ENCODE peak calls at places on chromosomes 5 and 9, in four cellular contexts. O is fibroblast of pulmonary artery, V is caudate nucleus, P is HAP-1. J is an unnamed sample.

GRCh38 chr5:111869681-111870080 is 112.7 kb upstream of the NREP start:
- DNase-seq in O (peak; percentile 51), V (no peak), P (no peak), J (no peak)

GRCh38 chr5:94403483-94403882 is 214.9 kb downstream of the KIAA0825 start:
- DNase-seq in O (no peak), V (no peak), P (no peak), J (no peak)

GRCh38 chr9:73038089-73038509 is 85.2 kb upstream of the ALDH1A1 start:
- DNase-seq in O (no peak), V (no peak), P (no peak), J (no peak)

GRCh38 chr5:76818844-76819831 is at the start of gene F2RL1:
- DNase-seq in O (peak; percentile 75), V (no peak), P (peak; percentile 87), J (peak; percentile 79)

GRCh38 chr5:78287169-78287568 is 7.3 kb downstream of the AP3B1 start:
- DNase-seq in O (no peak), V (no peak), P (no peak), J (no peak)

GRCh38 chr5:109805882-109806281 is 116.2 kb downstream of the MAN2A1 start:
- DNase-seq in O (no peak), V (no peak), P (no peak), J (no peak)

GRCh38 chr5:5572010-5572982 is 149.8 kb downstream of the ICE1 start:
- DNase-seq in O (no peak), V (no peak), P (no peak), J (no peak)

GRCh38 chr5:139105621-139106071 is 92.5 kb downstream of the SIL1 start:
- DNase-seq in O (no peak), V (peak; percentile 32), P (no peak), J (peak; percentile 91)

GRCh38 chr5:66989286-66989685 is 207.3 kb downstream of the CD180 start:
- DNase-seq in O (no peak), V (no peak), P (no peak), J (no peak)

GRCh38 chr5:56819027-56819881 is 3.9 kb downstream of the MAP3K1 start:
- DNase-seq in O (no peak), V (no peak), P (no peak), J (no peak)

GRCh38 chr5:128566170-128566569 is 28.1 kb upstream of the FBN2 start:
- DNase-seq in O (no peak), V (no peak), P (no peak), J (no peak)

GRCh38 chr5:6686916-6687409 is 26.3 kb upstream of the TENT4A start:
- DNase-seq in O (peak; percentile 70), V (no peak), P (peak; percentile 21), J (no peak)

GRCh38 chr9:37104183-37104889 is 16.0 kb upstream of the ZCCHC7 start:
- DNase-seq in O (peak; percentile 77), V (no peak), P (no peak), J (no peak)

GRCh38 chr5:67305401-67305800 is 108.8 kb upstream of the CD180 start:
- DNase-seq in O (no peak), V (no peak), P (no peak), J (no peak)

GRCh38 chr9:5231212-5231611 is at the start of gene INSL4:
- DNase-seq in O (no peak), V (no peak), P (no peak), J (no peak)

GRCh38 chr5:150492621-150493020 is 15.3 kb upstream of the NDST1 start:
- DNase-seq in O (no peak), V (no peak), P (no peak), J (no peak)

GRCh38 chr9:101449071-101449721 is 13.6 kb upstream of the ALDOB start:
- DNase-seq in O (peak; percentile 59), V (peak; percentile 80), P (peak; percentile 61), J (peak; percentile 82)

GRCh38 chr9:124849801-124850200 is 3.5 kb upstream of the WDR38 start:
- DNase-seq in O (peak; percentile 93), V (no peak), P (no peak), J (no peak)

GRCh38 chr5:179716286-179716685 is 16.3 kb upstream of the MAML1 start:
- DNase-seq in O (no peak), V (no peak), P (no peak), J (no peak)

GRCh38 chr9:137218754-137219271 is 3.2 kb downstream of the RNF208 start:
- DNase-seq in O (peak; percentile 60), V (no peak), P (no peak), J (no peak)

GRCh38 chr5:56195016-56195415 is 38.1 kb downstream of the ANKRD55 start:
- DNase-seq in O (no peak), V (no peak), P (no peak), J (no peak)

GRCh38 chr5:18314192-18314778 is 680.0 kb downstream of the TAF11L14 start:
- DNase-seq in O (peak; percentile 46), V (no peak), P (peak; percentile 23), J (peak; percentile 26)

GRCh38 chr9:27732494-27732893 is 159.2 kb upstream of the C9orf72 start:
- DNase-seq in O (no peak), V (no peak), P (no peak), J (no peak)

GRCh38 chr5:170437621-170438375 is 48.6 kb upstream of the KCNMB1 start:
- DNase-seq in O (no peak), V (no peak), P (no peak), J (no peak)

GRCh38 chr9:92763721-92764380 is 782 bp downstream of the BICD2 start:
- DNase-seq in O (no peak), V (no peak), P (no peak), J (no peak)

GRCh38 chr5:43121565-43122484 is 1.1 kb downstream of the ZNF131 start:
- DNase-seq in O (peak; percentile 62), V (no peak), P (peak; percentile 21), J (no peak)

GRCh38 chr5:1526681-1527131 is 2.9 kb upstream of the LPCAT1 start:
- DNase-seq in O (no peak), V (no peak), P (no peak), J (no peak)

GRCh38 chr9:129236441-129237145 is 58.5 kb upstream of the IER5L start:
- DNase-seq in O (no peak), V (no peak), P (no peak), J (no peak)

GRCh38 chr5:15687401-15687800 is 187.4 kb downstream of the FBXL7 start:
- DNase-seq in O (no peak), V (no peak), P (peak; percentile 82), J (no peak)

GRCh38 chr9:33917036-33917435 is 100.1 kb downstream of the UBE2R2 start:
- DNase-seq in O (no peak), V (no peak), P (no peak), J (no peak)

GRCh38 chr5:81171769-81172168 is 61.4 kb upstream of the CKMT2 start:
- DNase-seq in O (no peak), V (no peak), P (no peak), J (no peak)

GRCh38 chr9:123511326-123511974 is 155.5 kb downstream of the CRB2 start:
- DNase-seq in O (no peak), V (no peak), P (no peak), J (no peak)

GRCh38 chr9:87535817-87536539 is 38.3 kb downstream of the DAPK1 start:
- DNase-seq in O (no peak), V (no peak), P (no peak), J (no peak)

J was measured in NCI-H345.